ENCODE peak calls at places on chromosomes 12 and 14, in six cellular contexts. C is GM12864, O is IMR-90, Q is PC-3, A is bronchial epithelial cell, H is body of pancreas. J is an unnamed sample.
A peak's percentile ranks its signal among the peaks of the same experiment; 100 is the strongest.

GRCh38 chr12:120096671-120097202 is 19.8 kb downstream of the RAB35 start:
- DNase-seq in C (no peak), O (no peak), Q (no peak), A (no peak), H (no peak), J (no peak)

GRCh38 chr12:28127455-28127854 is 62.8 kb upstream of the CCDC91 start:
- DNase-seq in C (no peak), O (no peak), Q (peak; percentile 61), A (peak; percentile 99), H (no peak), J (no peak)

GRCh38 chr12:6946033-6946919 is 2.5 kb downstream of the C12orf57 start:
- DNase-seq in C (no peak), O (no peak), Q (peak; percentile 94), A (peak; percentile 96), H (peak; percentile 99), J (no peak)

GRCh38 chr12:132771126-132771838 is 9.7 kb upstream of the ANKLE2 start:
- DNase-seq in C (peak; percentile 73), O (peak; percentile 61), Q (no peak), A (no peak), H (no peak), J (no peak)

GRCh38 chr12:73964641-73965040 is 573.0 kb upstream of the ATXN7L3B start:
- DNase-seq in C (no peak), O (no peak), Q (no peak), A (no peak), H (no peak), J (no peak)

GRCh38 chr12:51942501-51943000 is 8.9 kb upstream of the ACVR1B start:
- DNase-seq in C (no peak), O (no peak), Q (no peak), A (no peak), H (no peak), J (no peak)

GRCh38 chr14:83520837-83521236 is 1987.2 kb upstream of the SEL1L start:
- DNase-seq in C (no peak), O (peak; percentile 88), Q (no peak), A (no peak), H (no peak), J (peak; percentile 2)

GRCh38 chr12:62347922-62348650 is 87.9 kb downstream of the USP15 start:
- DNase-seq in C (no peak), O (peak; percentile 56), Q (peak; percentile 76), A (no peak), H (no peak), J (peak; percentile 18)

GRCh38 chr12:130070017-130070653 is 92.1 kb upstream of the FZD10 start:
- DNase-seq in C (no peak), O (no peak), Q (no peak), A (no peak), H (peak; percentile 52), J (no peak)

GRCh38 chr12:82954572-82954971 is 267.9 kb downstream of the TMTC2 start:
- DNase-seq in C (no peak), O (no peak), Q (no peak), A (peak; percentile 7), H (no peak), J (no peak)

GRCh38 chr12:2190085-2190484 is 137.3 kb downstream of the CACNA1C start:
- DNase-seq in C (no peak), O (no peak), Q (no peak), A (no peak), H (no peak), J (no peak)

GRCh38 chr14:102117852-102118251 is 21.8 kb upstream of the WDR20 start:
- DNase-seq in C (no peak), O (no peak), Q (no peak), A (no peak), H (no peak), J (no peak)

GRCh38 chr12:25436206-25436912 is 116.7 kb downstream of the LMNTD1 start:
- DNase-seq in C (peak; percentile 27), O (peak; percentile 89), Q (peak; percentile 84), A (peak; percentile 66), H (peak; percentile 23), J (peak; percentile 83)

GRCh38 chr14:36478782-36479181 is 41.2 kb downstream of the NKX2-1 start:
- DNase-seq in C (no peak), O (no peak), Q (peak; percentile 93), A (peak; percentile 95), H (no peak), J (no peak)

GRCh38 chr14:103522028-103522581 is 525 bp downstream of the CKB start:
- DNase-seq in C (no peak), O (no peak), Q (no peak), A (no peak), H (peak; percentile 49), J (no peak)

GRCh38 chr14:81067156-81067555 is 111.7 kb downstream of the TSHR start:
- DNase-seq in C (no peak), O (no peak), Q (no peak), A (no peak), H (no peak), J (no peak)

GRCh38 chr12:93766802-93767523 is 89.8 kb downstream of the CRADD start:
- DNase-seq in C (no peak), O (peak; percentile 76), Q (peak; percentile 85), A (peak; percentile 58), H (peak; percentile 20), J (no peak)

GRCh38 chr14:35416108-35416750 is 11.7 kb upstream of the NFKBIA start:
- DNase-seq in C (peak; percentile 70), O (no peak), Q (peak; percentile 55), A (no peak), H (no peak), J (no peak)

GRCh38 chr12:1234073-1234472 is 243.1 kb downstream of the ERC1 start:
- DNase-seq in C (no peak), O (peak; percentile 49), Q (peak; percentile 50), A (no peak), H (peak; percentile 40), J (peak; percentile 34)

GRCh38 chr14:45610303-45610702 is 357.3 kb upstream of the MIS18BP1 start:
- DNase-seq in C (no peak), O (no peak), Q (peak; percentile 49), A (peak; percentile 44), H (no peak), J (no peak)

GRCh38 chr12:22860926-22861325 is 236.0 kb downstream of the ETNK1 start:
- DNase-seq in C (no peak), O (no peak), Q (no peak), A (peak; percentile 59), H (no peak), J (no peak)

GRCh38 chr14:64745511-64746041 is 41.4 kb downstream of the PLEKHG3 start:
- DNase-seq in C (no peak), O (peak; percentile 43), Q (no peak), A (no peak), H (no peak), J (no peak)

GRCh38 chr12:67911293-67911637 is 78.0 kb upstream of the IFNG-AS1 start:
- DNase-seq in C (no peak), O (peak; percentile 23), Q (no peak), A (no peak), H (no peak), J (no peak)

GRCh38 chr12:115404761-115405470 is 720.9 kb upstream of the TBX3 start:
- DNase-seq in C (no peak), O (peak; percentile 92), Q (peak; percentile 68), A (peak; percentile 73), H (no peak), J (peak; percentile 70)

GRCh38 chr12:106994579-106995220 is 7.8 kb upstream of the MTERF2 start:
- DNase-seq in C (no peak), O (peak; percentile 74), Q (no peak), A (no peak), H (no peak), J (no peak)

GRCh38 chr12:56682323-56682722 is 5.8 kb downstream of the PTGES3 start:
- DNase-seq in C (no peak), O (no peak), Q (no peak), A (no peak), H (no peak), J (no peak)
- H3K4me3 ChIP-seq in C (no peak overlapping the region), O (no peak overlapping the region), Q (no peak overlapping the region), A (no peak overlapping the region), H (no peak overlapping the region), J (no peak overlapping the region)

DNA sequence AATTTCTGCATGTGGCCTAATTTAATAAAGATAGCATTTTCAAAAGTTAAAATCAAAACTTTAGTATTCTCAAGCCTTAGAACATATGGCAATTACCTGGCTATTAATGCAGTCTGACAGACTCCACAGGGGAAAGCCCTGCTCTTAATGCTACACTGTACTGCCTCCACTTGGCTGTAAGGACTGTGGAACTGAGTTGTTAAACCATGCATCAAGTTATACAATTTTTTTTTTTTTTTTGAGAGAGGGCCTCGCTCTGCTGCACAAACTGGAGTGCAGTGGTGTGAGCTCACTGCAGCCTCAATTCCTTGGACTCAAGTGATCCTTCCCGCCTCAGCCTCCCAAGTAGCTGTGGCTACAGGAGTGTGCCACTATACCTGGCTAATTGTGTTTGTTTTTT is 19.0 kb upstream of the NDUFA12 start:
- DNase-seq in C (no peak), O (no peak), Q (no peak), A (no peak), H (no peak), J (no peak)
- TF ChIP-seq CTCF in C (no peak), O (no peak), Q (no peak), A (no peak), H (no peak), J (no peak)

DNA sequence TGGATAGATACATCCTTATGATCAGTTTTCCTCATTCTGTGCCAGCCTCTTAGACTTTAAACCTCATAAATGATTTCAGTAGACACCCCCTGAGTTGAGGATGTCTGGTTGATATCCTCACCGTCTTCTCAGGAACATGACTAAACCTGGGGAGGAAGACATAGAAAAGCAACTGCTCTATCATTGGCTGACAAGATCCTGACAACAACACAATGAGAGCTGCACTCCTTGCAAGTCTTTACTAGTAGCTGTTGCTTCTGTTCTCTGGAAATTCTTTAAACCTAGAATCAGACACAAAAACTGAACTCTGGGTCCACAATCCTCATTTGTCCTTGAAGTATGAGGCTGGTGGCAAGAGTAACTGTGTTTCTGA is 449.6 kb upstream of the OR4E1 start:
- DNase-seq in C (no peak), O (no peak), Q (no peak), A (peak; percentile 78), H (no peak), J (no peak)
- H3K4me3 ChIP-seq in C (no peak overlapping the region), O (no peak overlapping the region), Q (no peak overlapping the region), A (no peak overlapping the region), H (no peak overlapping the region), J (no peak overlapping the region)

GRCh38 chr14:97415907-97416306 is 618.7 kb downstream of the VRK1 start:
- DNase-seq in C (no peak), O (no peak), Q (no peak), A (no peak), H (no peak), J (no peak)
- TF ChIP-seq CTCF in C (no peak), O (no peak), Q (no peak), A (no peak), H (no peak), J (no peak)

J was measured in astrocyte of the cerebellum.